ENCODE peak calls at places on chromosomes 11 and 22, in eight cellular contexts. N, M, C, D, F, R, A and U are unnamed samples.

GRCh38 chr11:123103326-123103980 is 41.5 kb upstream of the HSPA8 start:
- DNase-seq in N (no peak), M (peak), C (no peak), D (peak), F (peak), R (peak), A (peak), U (no peak)

GRCh38 chr11:102572537-102573220 is 42.1 kb upstream of the MMP7 start:
- DNase-seq in N (no peak), M (no peak), C (no peak), D (no peak), F (no peak), R (no peak), A (no peak), U (no peak)

GRCh38 chr11:44622721-44623258 is 57.3 kb downstream of the CD82 start:
- DNase-seq in N (peak), M (no peak), C (peak), D (peak), F (peak), R (no peak), A (no peak), U (no peak)

GRCh38 chr11:22431074-22431473 is 92.9 kb downstream of the SLC17A6 start:
- DNase-seq in N (no peak), M (no peak), C (no peak), D (no peak), F (no peak), R (no peak), A (no peak), U (no peak)

GRCh38 chr11:90392692-90393091 is 169.8 kb upstream of the CHORDC1 start:
- DNase-seq in N (no peak), M (no peak), C (no peak), D (no peak), F (no peak), R (no peak), A (no peak), U (no peak)

GRCh38 chr22:42437488-42438292 is 5.5 kb upstream of the NFAM1 start:
- DNase-seq in N (peak), M (no peak), C (peak), D (peak), F (peak), R (peak), A (peak), U (no peak)

GRCh38 chr22:28544431-28544868 is 135.2 kb downstream of the TTC28 start:
- DNase-seq in N (no peak), M (no peak), C (no peak), D (no peak), F (no peak), R (no peak), A (no peak), U (no peak)

GRCh38 chr22:39174498-39175120 is 22.1 kb upstream of the CBX7 start:
- DNase-seq in N (peak), M (peak), C (peak), D (peak), F (peak), R (peak), A (peak), U (no peak)

GRCh38 chr22:45577746-45578523 is 75.3 kb downstream of the FBLN1 start:
- DNase-seq in N (peak), M (peak), C (peak), D (peak), F (peak), R (peak), A (peak), U (peak)

GRCh38 chr11:4551346-4551979 is 6.5 kb downstream of the OR52M1 start:
- DNase-seq in N (no peak), M (no peak), C (no peak), D (no peak), F (no peak), R (no peak), A (no peak), U (no peak)

GRCh38 chr22:36816635-36817428 is at the start of gene PVALB:
- DNase-seq in N (no peak), M (no peak), C (no peak), D (peak), F (no peak), R (no peak), A (no peak), U (no peak)

GRCh38 chr22:32308191-32308590 is 49.5 kb upstream of the RFPL3 start:
- DNase-seq in N (peak), M (no peak), C (no peak), D (no peak), F (no peak), R (no peak), A (no peak), U (no peak)

GRCh38 chr22:33126881-33127280 is 68.7 kb upstream of the SYN3 start:
- DNase-seq in N (no peak), M (no peak), C (no peak), D (no peak), F (no peak), R (no peak), A (peak), U (peak)

GRCh38 chr11:64560139-64560771 is 30.8 kb upstream of the SLC22A12 start:
- DNase-seq in N (no peak), M (no peak), C (peak), D (peak), F (no peak), R (no peak), A (no peak), U (no peak)

GRCh38 chr22:33472462-33473344 is 414.5 kb upstream of the SYN3 start:
- DNase-seq in N (no peak), M (no peak), C (no peak), D (no peak), F (no peak), R (no peak), A (no peak), U (no peak)

GRCh38 chr11:114059984-114060401 is 482 bp downstream of the ZBTB16 start:
- DNase-seq in N (peak), M (no peak), C (no peak), D (peak), F (no peak), R (peak), A (no peak), U (no peak)

GRCh38 chr22:29394931-29395581 is 6.7 kb upstream of the AP1B1 start:
- DNase-seq in N (no peak), M (peak), C (peak), D (peak), F (peak), R (peak), A (peak), U (peak)

GRCh38 chr11:134199531-134199930 is 24.2 kb downstream of the NCAPD3 start:
- DNase-seq in N (no peak), M (no peak), C (no peak), D (no peak), F (no peak), R (no peak), A (no peak), U (no peak)

GRCh38 chr22:39129746-39130145 is 22.7 kb downstream of the CBX7 start:
- DNase-seq in N (peak), M (no peak), C (no peak), D (no peak), F (no peak), R (no peak), A (no peak), U (no peak)

GRCh38 chr11:46363031-46363407 is 15.8 kb downstream of the DGKZ start:
- DNase-seq in N (peak), M (no peak), C (peak), D (peak), F (peak), R (peak), A (no peak), U (no peak)

GRCh38 chr22:49216579-49216978 is 611.1 kb downstream of the BRD1 start:
- DNase-seq in N (no peak), M (no peak), C (no peak), D (no peak), F (no peak), R (peak), A (no peak), U (no peak)

GRCh38 chr11:117634756-117635593 is 162.0 kb downstream of the DSCAML1 start:
- DNase-seq in N (peak), M (no peak), C (peak), D (no peak), F (no peak), R (no peak), A (no peak), U (no peak)

GRCh38 chr11:18650859-18651557 is 16.9 kb upstream of the SPTY2D1 start:
- DNase-seq in N (no peak), M (peak), C (no peak), D (peak), F (no peak), R (no peak), A (peak), U (peak)

GRCh38 chr11:33633251-33634003 is 67.2 kb downstream of the C11orf91 start:
- DNase-seq in N (no peak), M (no peak), C (no peak), D (no peak), F (no peak), R (no peak), A (no peak), U (no peak)

GRCh38 chr22:31567702-31568101 is 71.4 kb downstream of the SFI1 start:
- DNase-seq in N (no peak), M (no peak), C (no peak), D (no peak), F (no peak), R (no peak), A (no peak), U (no peak)

GRCh38 chr11:35515224-35515623 is 10.2 kb downstream of the PAMR1 start:
- DNase-seq in N (no peak), M (peak), C (no peak), D (no peak), F (peak), R (peak), A (no peak), U (no peak)

GRCh38 chr22:35476341-35476740 is 64.3 kb upstream of the RASD2 start:
- DNase-seq in N (no peak), M (no peak), C (no peak), D (no peak), F (no peak), R (no peak), A (no peak), U (no peak)

GRCh38 chr22:46587067-46587471 is 33.1 kb upstream of the GRAMD4 start:
- DNase-seq in N (no peak), M (no peak), C (peak), D (no peak), F (no peak), R (no peak), A (no peak), U (no peak)

GRCh38 chr11:44300881-44301855 is 8.8 kb downstream of the ALX4 start:
- DNase-seq in N (no peak), M (no peak), C (no peak), D (no peak), F (no peak), R (no peak), A (no peak), U (no peak)

GRCh38 chr11:76209956-76210885 is 3.9 kb upstream of the WNT11 start:
- DNase-seq in N (peak), M (no peak), C (peak), D (peak), F (peak), R (peak), A (peak), U (peak)

GRCh38 chr22:27842994-27843431 is 41.5 kb upstream of the MN1 start:
- DNase-seq in N (no peak), M (no peak), C (no peak), D (no peak), F (no peak), R (no peak), A (no peak), U (no peak)

DNA sequence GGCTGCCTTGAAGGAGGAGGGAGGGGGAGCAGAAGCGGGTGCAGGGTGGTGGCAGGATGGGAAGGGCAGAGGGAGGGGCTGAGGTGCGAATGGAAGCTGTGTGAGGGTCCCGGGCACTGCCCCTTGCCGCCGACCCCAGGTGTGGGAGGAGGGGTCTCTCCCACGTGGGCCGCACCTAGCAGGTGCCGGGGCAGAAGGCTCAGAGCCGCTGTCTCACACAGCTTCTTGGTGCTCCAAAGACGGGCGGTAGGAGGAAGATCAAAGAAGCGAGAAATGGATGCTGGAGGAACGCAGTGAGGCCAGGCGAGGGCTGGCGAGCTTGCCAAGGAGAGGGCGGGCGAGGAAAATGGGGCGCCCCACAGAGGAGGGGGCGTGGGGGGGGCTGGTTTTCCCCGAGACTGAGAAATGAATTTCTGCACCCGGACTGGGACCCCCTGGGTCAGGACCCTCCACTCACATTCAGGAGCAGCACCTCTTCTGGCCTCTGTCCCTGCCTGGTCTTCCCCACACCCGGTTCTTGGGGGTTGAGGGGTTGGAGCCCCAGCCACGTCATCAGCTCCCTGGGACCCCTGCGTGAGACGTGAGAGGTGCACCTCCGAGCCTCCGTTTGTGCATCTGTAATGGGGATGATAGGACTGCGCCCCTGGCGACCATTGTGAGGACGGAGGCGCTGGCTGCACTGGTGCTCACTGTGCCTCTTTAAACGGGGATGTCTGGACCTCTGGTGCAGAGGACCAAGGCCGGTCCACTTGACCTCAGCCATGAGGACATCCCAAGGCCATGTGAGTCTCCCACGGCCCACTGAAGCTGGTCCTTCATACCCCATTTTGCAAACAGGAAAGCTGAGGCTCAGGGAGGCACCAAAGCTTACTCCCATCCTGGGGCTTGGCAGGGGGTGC is 16.8 kb downstream of the LSP1 start:
- DNase-seq in N (peak), M (no peak), C (peak), D (no peak), F (no peak), R (peak), A (no peak), U (no peak)
- H3K4me3 ChIP-seq in N (no peak), M (no peak), C (peak), D (no peak), F (peak), R (peak), A (no peak), U (no peak)

GRCh38 chr11:47994417-47994816 is 14.1 kb downstream of the PTPRJ start:
- DNase-seq in N (no peak), M (no peak), C (peak), D (no peak), F (no peak), R (no peak), A (no peak), U (no peak)

GRCh38 chr11:47989779-47990178 is 9.4 kb downstream of the PTPRJ start:
- DNase-seq in N (no peak), M (no peak), C (no peak), D (no peak), F (no peak), R (no peak), A (no peak), U (no peak)

GRCh38 chr11:47992959-47993820 is 12.8 kb downstream of the PTPRJ start:
- DNase-seq in N (no peak), M (no peak), C (peak), D (no peak), F (no peak), R (no peak), A (no peak), U (no peak)

GRCh38 chr11:47991894-47992293 is 11.5 kb downstream of the PTPRJ start:
- DNase-seq in N (no peak), M (no peak), C (no peak), D (no peak), F (no peak), R (no peak), A (no peak), U (no peak)

GRCh38 chr11:47991266-47991830 is 11.0 kb downstream of the PTPRJ start:
- DNase-seq in N (no peak), M (no peak), C (no peak), D (peak), F (peak), R (no peak), A (no peak), U (peak)
- H3K4me3 ChIP-seq in N (no peak), M (no peak), C (no peak), D (no peak), F (no peak), R (no peak), A (no peak), U (peak)

DNA sequence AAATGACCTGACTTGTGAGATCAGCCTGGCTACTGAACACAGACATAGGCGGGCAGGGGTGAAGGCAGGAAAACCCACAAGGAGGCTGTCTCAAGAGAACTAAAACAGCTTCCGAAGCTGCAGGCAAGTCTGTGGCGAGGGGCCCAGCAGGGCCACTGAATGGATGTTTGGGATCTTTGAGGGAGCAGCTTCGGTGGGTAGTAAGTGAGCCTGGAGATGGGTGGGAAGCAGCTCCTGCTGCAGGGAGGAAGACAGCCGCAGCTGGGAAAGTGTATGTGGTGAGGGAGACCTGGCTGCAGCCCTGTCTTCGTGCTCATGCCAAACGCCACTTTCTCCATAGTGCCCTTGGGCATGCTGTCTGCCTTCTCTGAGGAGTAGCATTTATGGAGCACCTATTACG is 3.4 kb downstream of the CCDC86 start:
- DNase-seq in N (no peak), M (no peak), C (no peak), D (no peak), F (no peak), R (no peak), A (no peak), U (no peak)
- H3K4me3 ChIP-seq in N (no peak), M (no peak), C (no peak), D (no peak), F (no peak), R (no peak), A (no peak), U (no peak)

DNA sequence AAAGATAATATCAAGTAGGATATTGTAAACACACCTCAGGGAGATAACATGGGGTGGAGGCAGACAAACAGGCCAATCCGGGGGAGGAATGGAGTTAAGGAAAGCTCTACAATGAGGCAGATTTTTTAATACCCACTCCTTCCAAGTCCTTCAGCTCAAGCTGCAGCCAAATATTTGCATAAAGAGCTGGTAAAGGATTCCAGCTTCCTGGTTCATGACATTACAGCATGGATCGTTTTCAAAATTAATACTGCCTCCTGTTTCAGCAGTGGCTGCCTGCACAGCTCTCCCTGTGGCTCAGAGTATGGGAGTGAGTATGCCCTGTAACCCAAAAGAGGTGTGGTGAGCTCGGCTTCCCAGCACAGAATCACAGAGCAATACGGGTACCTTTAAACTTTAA is 5.1 kb downstream of the POU2AF3 start:
- DNase-seq in N (no peak), M (no peak), C (no peak), D (peak), F (no peak), R (no peak), A (no peak), U (peak)
- H3K4me3 ChIP-seq in N (no peak), M (no peak), C (no peak), D (no peak), F (no peak), R (no peak), A (no peak), U (peak)

GRCh38 chr11:86370922-86371614 is 3.6 kb upstream of the CCDC81 start:
- DNase-seq in N (no peak), M (no peak), C (no peak), D (no peak), F (no peak), R (no peak), A (no peak), U (no peak)
- H3K4me3 ChIP-seq in N (no peak), M (no peak), C (no peak), D (no peak), F (no peak), R (no peak), A (no peak), U (no peak)

GRCh38 chr11:82465481-82465880 is 268.2 kb downstream of the FAM181B start:
- DNase-seq in N (no peak), M (no peak), C (no peak), D (no peak), F (no peak), R (no peak), A (no peak), U (no peak)

GRCh38 chr11:82458777-82459176 is 274.9 kb downstream of the FAM181B start:
- DNase-seq in N (no peak), M (no peak), C (no peak), D (no peak), F (no peak), R (no peak), A (peak), U (no peak)

GRCh38 chr11:82458147-82458546 is 275.5 kb downstream of the FAM181B start:
- DNase-seq in N (no peak), M (no peak), C (no peak), D (no peak), F (no peak), R (no peak), A (no peak), U (no peak)

GRCh38 chr11:82462588-82462987 is 271.1 kb downstream of the FAM181B start:
- DNase-seq in N (no peak), M (no peak), C (no peak), D (no peak), F (no peak), R (no peak), A (no peak), U (no peak)
- H3K4me3 ChIP-seq in N (no peak), M (no peak), C (no peak), D (no peak), F (no peak), R (no peak), A (no peak), U (no peak)

GRCh38 chr11:85536438-85536837 is 90.7 kb downstream of the DLG2 start:
- DNase-seq in N (no peak), M (no peak), C (no peak), D (no peak), F (no peak), R (no peak), A (no peak), U (no peak)
- H3K4me3 ChIP-seq in N (no peak), M (no peak), C (no peak), D (no peak), F (no peak), R (no peak), A (no peak), U (no peak)

DNA sequence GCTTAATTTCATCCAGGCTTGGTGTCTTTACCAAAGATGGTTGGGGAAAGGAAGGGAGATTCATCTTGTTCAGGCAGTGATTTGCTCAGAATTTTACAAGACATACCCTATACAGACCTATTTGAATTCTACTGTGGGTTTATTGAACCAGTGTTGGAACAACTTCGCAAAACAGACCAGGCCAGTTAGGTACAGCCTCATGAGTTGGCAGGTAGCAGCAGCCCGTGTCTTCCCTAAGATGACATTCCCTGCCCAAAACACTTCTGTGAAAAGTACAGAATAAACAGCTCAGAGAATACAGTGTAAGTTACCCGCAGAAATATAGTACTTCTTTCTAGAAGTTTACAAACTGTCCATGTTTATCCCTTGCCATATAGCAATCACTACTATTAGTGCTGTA is 102.4 kb upstream of the GAL start:
- DNase-seq in N (no peak), M (no peak), C (no peak), D (no peak), F (no peak), R (no peak), A (no peak), U (no peak)
- H3K4me3 ChIP-seq in N (no peak), M (no peak), C (no peak), D (no peak), F (no peak), R (no peak), A (no peak), U (no peak)

DNA sequence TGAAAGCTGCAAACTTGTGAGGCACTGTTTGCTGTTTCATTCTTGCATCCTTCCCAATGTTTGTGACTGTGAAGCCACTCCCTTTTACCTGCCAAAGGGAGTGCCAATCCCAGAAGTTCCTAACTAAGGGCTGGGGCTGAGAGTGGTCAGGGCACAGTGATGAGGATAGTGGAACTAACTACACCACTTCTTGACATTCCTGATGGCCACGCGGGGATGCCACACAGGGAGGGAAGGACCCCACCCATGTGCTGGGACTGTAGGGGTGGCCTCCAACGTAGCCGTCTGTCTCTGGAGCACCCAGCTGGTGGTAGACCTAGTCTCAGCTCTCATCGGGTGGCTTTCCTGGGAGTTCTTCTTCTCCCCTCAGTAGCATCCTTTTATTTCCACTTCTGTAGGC is 335.5 kb downstream of the CADM1 start:
- DNase-seq in N (no peak), M (no peak), C (no peak), D (no peak), F (no peak), R (no peak), A (no peak), U (no peak)
- H3K4me3 ChIP-seq in N (no peak), M (no peak), C (no peak), D (no peak), F (no peak), R (no peak), A (no peak), U (no peak)